ENCODE peak calls at places on chromosomes 7 and 10, in eight cellular contexts. O, Q, D, X, W, I, K and C are unnamed samples.

GRCh38 chr7:146690987-146691386 is 574.4 kb downstream of the CNTNAP2 start:
- DNase-seq in O (no peak), Q (no peak), D (no peak), X (no peak), W (no peak), I (no peak), K (no peak), C (no peak)

GRCh38 chr10:42932116-42932515 is 144.8 kb upstream of the RET start:
- DNase-seq in O (no peak), Q (no peak), D (no peak), X (no peak), W (no peak), I (no peak), K (no peak), C (no peak)

GRCh38 chr10:11499425-11500071 is 111.9 kb downstream of the USP6NL start:
- DNase-seq in O (no peak), Q (no peak), D (no peak), X (no peak), W (no peak), I (no peak), K (no peak), C (peak)

GRCh38 chr7:150973571-150974451 is 4.3 kb downstream of the KCNH2 start:
- DNase-seq in O (no peak), Q (no peak), D (no peak), X (no peak), W (no peak), I (no peak), K (peak), C (no peak)

GRCh38 chr7:96380111-96380512 is 58.2 kb upstream of the SLC25A13 start:
- DNase-seq in O (no peak), Q (no peak), D (no peak), X (no peak), W (no peak), I (no peak), K (no peak), C (peak)

GRCh38 chr7:6163402-6163801 is 109.0 kb downstream of the CYTH3 start:
- DNase-seq in O (no peak), Q (no peak), D (no peak), X (no peak), W (no peak), I (no peak), K (no peak), C (no peak)

GRCh38 chr10:14822879-14823755 is 14.7 kb downstream of the CDNF start:
- DNase-seq in O (peak), Q (peak), D (peak), X (peak), W (peak), I (peak), K (peak), C (peak)

GRCh38 chr7:50497068-50497642 is 47.0 kb upstream of the FIGNL1 start:
- DNase-seq in O (peak), Q (no peak), D (peak), X (peak), W (no peak), I (no peak), K (no peak), C (peak)

GRCh38 chr10:126798649-126799048 is 106.6 kb upstream of the DOCK1 start:
- DNase-seq in O (no peak), Q (no peak), D (no peak), X (no peak), W (no peak), I (no peak), K (no peak), C (peak)

GRCh38 chr10:108360187-108360586 is 1195.7 kb upstream of the SORCS1 start:
- DNase-seq in O (peak), Q (no peak), D (peak), X (peak), W (no peak), I (no peak), K (no peak), C (peak)

GRCh38 chr10:86023931-86024554 is 342.6 kb downstream of the GRID1 start:
- DNase-seq in O (no peak), Q (no peak), D (no peak), X (no peak), W (no peak), I (no peak), K (no peak), C (peak)

GRCh38 chr10:21976739-21977138 is 26.8 kb downstream of the DNAJC1 start:
- DNase-seq in O (peak), Q (no peak), D (peak), X (no peak), W (no peak), I (no peak), K (no peak), C (peak)

GRCh38 chr10:60960031-60960430 is 16.0 kb upstream of the RHOBTB1 start:
- DNase-seq in O (no peak), Q (no peak), D (no peak), X (no peak), W (no peak), I (no peak), K (no peak), C (no peak)

GRCh38 chr7:26345202-26345601 is 53.5 kb downstream of the SNX10 start:
- DNase-seq in O (no peak), Q (no peak), D (no peak), X (no peak), W (no peak), I (no peak), K (no peak), C (no peak)

GRCh38 chr7:106501605-106502580 is 159.1 kb downstream of the CCDC71L start:
- DNase-seq in O (no peak), Q (no peak), D (no peak), X (no peak), W (no peak), I (no peak), K (no peak), C (no peak)

GRCh38 chr7:129308047-129308446 is 83.2 kb downstream of the AHCYL2 start:
- DNase-seq in O (peak), Q (no peak), D (peak), X (no peak), W (no peak), I (no peak), K (no peak), C (no peak)

GRCh38 chr10:119352042-119352441 is 144.7 kb downstream of the GRK5 start:
- DNase-seq in O (no peak), Q (no peak), D (no peak), X (no peak), W (no peak), I (no peak), K (no peak), C (peak)

GRCh38 chr7:98211676-98212531 is 665 bp downstream of the BHLHA15 start:
- DNase-seq in O (no peak), Q (no peak), D (no peak), X (no peak), W (no peak), I (no peak), K (peak), C (peak)

GRCh38 chr10:43043773-43044394 is 33.0 kb upstream of the RET start:
- DNase-seq in O (no peak), Q (no peak), D (no peak), X (no peak), W (no peak), I (no peak), K (no peak), C (no peak)

GRCh38 chr10:71978476-71978875 is 14.3 kb downstream of the CHST3 start:
- DNase-seq in O (no peak), Q (no peak), D (no peak), X (no peak), W (peak), I (no peak), K (no peak), C (peak)

GRCh38 chr7:14071045-14071444 is 81.6 kb upstream of the ETV1 start:
- DNase-seq in O (no peak), Q (no peak), D (no peak), X (no peak), W (no peak), I (no peak), K (no peak), C (no peak)

GRCh38 chr7:155961241-155962190 is 149.3 kb upstream of the SHH start:
- DNase-seq in O (peak), Q (peak), D (peak), X (no peak), W (no peak), I (no peak), K (no peak), C (peak)

GRCh38 chr10:124245191-124245590 is 151.8 kb upstream of the CHST15 start:
- DNase-seq in O (no peak), Q (no peak), D (no peak), X (no peak), W (no peak), I (no peak), K (no peak), C (no peak)

GRCh38 chr10:35262436-35262835 is 73.9 kb upstream of the CCNY start:
- DNase-seq in O (no peak), Q (no peak), D (no peak), X (no peak), W (no peak), I (no peak), K (no peak), C (no peak)

GRCh38 chr10:86596266-86596665 is 58.1 kb upstream of the OPN4 start:
- DNase-seq in O (no peak), Q (no peak), D (no peak), X (no peak), W (no peak), I (no peak), K (no peak), C (no peak)

GRCh38 chr7:150852371-150852905 is at the start of gene AOC1:
- DNase-seq in O (no peak), Q (no peak), D (no peak), X (peak), W (no peak), I (no peak), K (no peak), C (no peak)

GRCh38 chr7:71173955-71174354 is 42.0 kb downstream of the GALNT17 start:
- DNase-seq in O (peak), Q (no peak), D (no peak), X (peak), W (no peak), I (no peak), K (no peak), C (no peak)

GRCh38 chr10:35635576-35635975 is 6.5 kb downstream of the FZD8 start:
- DNase-seq in O (peak), Q (no peak), D (peak), X (peak), W (peak), I (peak), K (no peak), C (peak)

GRCh38 chr7:143250822-143251221 is 12.4 kb upstream of the GSTK1 start:
- DNase-seq in O (peak), Q (no peak), D (no peak), X (no peak), W (no peak), I (no peak), K (no peak), C (no peak)

GRCh38 chr7:22696672-22697071 is 30.3 kb upstream of the IL6 start:
- DNase-seq in O (peak), Q (no peak), D (peak), X (no peak), W (no peak), I (no peak), K (no peak), C (peak)